ENCODE peak calls at places on chromosomes 4 and X, in seven cellular contexts. T, V, G, I, K, S and O are unnamed samples.
A peak's percentile ranks its signal among the peaks of the same experiment; 100 is the strongest.

GRCh38 chr4:43843501-43843900 is 605.1 kb downstream of the KCTD8 start:
- DNase-seq in K (no peak), S (peak; percentile 48), I (peak; percentile 2), T (no peak), V (no peak), G (no peak), O (no peak)

GRCh38 chrX:318068-318738 is 393 bp downstream of the GTPBP6 start:
- DNase-seq in S (peak; percentile 94), V (no peak), I (peak; percentile 99), T (peak; percentile 98), G (peak; percentile 69), K (peak; percentile 93), O (peak; percentile 92)

GRCh38 chrX:68060506-68061205 is 372.6 kb downstream of the OPHN1 start:
- DNase-seq in S (no peak), K (no peak), G (no peak), I (no peak), V (no peak), T (no peak), O (no peak)

GRCh38 chrX:68599256-68600152 is 48.0 kb upstream of the STARD8 start:
- DNase-seq in V (no peak), G (peak; percentile 8), K (no peak), I (peak; percentile 8), S (no peak), T (no peak), O (no peak)

GRCh38 chr4:116118216-116118615 is 967.2 kb downstream of the TRAM1L1 start:
- DNase-seq in T (no peak), S (no peak), V (no peak), K (no peak), G (no peak), I (no peak), O (no peak)

GRCh38 chr4:36133658-36134057 is 110.7 kb downstream of the ARAP2 start:
- DNase-seq in K (no peak), I (no peak), S (no peak), V (no peak), T (no peak), G (no peak), O (no peak)

GRCh38 chr4:83219344-83219990 is 65.1 kb downstream of the COQ2 start:
- DNase-seq in I (peak; percentile 35), K (peak; percentile 15), S (peak; percentile 3), V (peak; percentile 88), G (no peak), T (no peak), O (no peak)

GRCh38 chr4:48668254-48669017 is 111.6 kb downstream of the FRYL start:
- DNase-seq in G (no peak), T (no peak), S (no peak), V (no peak), K (no peak), I (peak; percentile 21), O (no peak)

GRCh38 chrX:124347242-124347641 is 879 bp downstream of the SH2D1A start:
- DNase-seq in K (peak; percentile 14), I (no peak), G (no peak), T (no peak), V (no peak), S (no peak), O (no peak)

GRCh38 chr4:2791518-2792395 is 1.1 kb upstream of the SH3BP2 start:
- DNase-seq in S (no peak), G (no peak), I (no peak), T (peak; percentile 37), V (no peak), K (no peak), O (no peak)

GRCh38 chr4:113013746-113014145 is 35.7 kb upstream of the ANK2 start:
- DNase-seq in K (no peak), G (no peak), S (no peak), I (no peak), V (no peak), T (no peak), O (no peak)

GRCh38 chrX:138008280-138008679 is 442.4 kb downstream of the ZIC3 start:
- DNase-seq in I (no peak), S (no peak), T (no peak), K (no peak), V (no peak), G (no peak), O (no peak)

GRCh38 chrX:145716226-145716625 is 101.4 kb upstream of the SLITRK2 start:
- DNase-seq in G (no peak), K (no peak), V (no peak), T (no peak), I (no peak), S (no peak), O (no peak)

GRCh38 chrX:71573591-71573990 is 4.6 kb upstream of the GCNA start:
- DNase-seq in K (no peak), T (no peak), V (no peak), I (no peak), G (no peak), S (no peak), O (no peak)

GRCh38 chrX:41561045-41561444 is 113.9 kb downstream of the NYX start:
- DNase-seq in I (peak; percentile 68), V (no peak), K (no peak), S (peak; percentile 91), G (peak; percentile 17), T (no peak), O (no peak)

GRCh38 chrX:42992199-42992943 is 214.4 kb upstream of the PPP1R2C start:
- DNase-seq in G (no peak), S (peak; percentile 20), K (no peak), T (no peak), V (no peak), I (peak; percentile 70), O (no peak)

GRCh38 chrX:410296-410695 is 23.6 kb upstream of the PPP2R3B start:
- DNase-seq in S (no peak), K (no peak), V (no peak), T (no peak), G (no peak), I (no peak), O (no peak)

GRCh38 chr4:23388699-23389395 is 501.0 kb downstream of the PPARGC1A start:
- DNase-seq in T (no peak), S (no peak), V (no peak), I (no peak), G (no peak), K (no peak), O (no peak)

GRCh38 chr4:67929447-67929846 is 33.8 kb downstream of the TMPRSS11A start:
- DNase-seq in I (peak; percentile 71), S (peak; percentile 68), K (no peak), T (no peak), V (no peak), G (no peak), O (no peak)

GRCh38 chrX:54492340-54492739 is 3.7 kb downstream of the FGD1 start:
- DNase-seq in V (no peak), T (peak; percentile 45), G (no peak), I (peak; percentile 65), K (no peak), S (peak; percentile 44), O (no peak)

GRCh38 chr4:189096108-189096507 is 844.6 kb upstream of the FRG1 start:
- DNase-seq in I (no peak), K (no peak), S (no peak), T (no peak), V (no peak), G (no peak), O (no peak)